ENCODE peak calls at places on chromosomes 2 and 18, in four cellular contexts. A, F, M and D are unnamed samples. For H3K36me3, the result is how much of the 10 kb centered on the place peaks cover.

GRCh38 chr18:61619783-61620182 is 273.0 kb downstream of the RNF152 start:
- DNase-seq in F (no peak), A (no peak), M (no peak), D (no peak)

GRCh38 chr2:43950383-43951008 is 45.3 kb downstream of the LRPPRC start:
- DNase-seq in A (peak), F (no peak), M (no peak), D (no peak)

GRCh38 chr18:43485565-43485964 is 208.3 kb upstream of the SYT4 start:
- DNase-seq in A (no peak), F (no peak), M (no peak), D (no peak)

GRCh38 chr2:233311241-233311926 is 3.8 kb downstream of the SAG start:
- DNase-seq in F (no peak), A (no peak), M (no peak), D (no peak)

GRCh38 chr2:216696321-216696720 is 972 bp upstream of the IGFBP5 start:
- DNase-seq in F (no peak), M (no peak), A (no peak), D (no peak)

GRCh38 chr2:100606332-100606731 is 43.5 kb downstream of the PDCL3 start:
- DNase-seq in M (no peak), F (no peak), A (no peak), D (no peak)

GRCh38 chr2:126921066-126921465 is 22.4 kb downstream of the TEX51 start:
- DNase-seq in M (no peak), A (no peak), F (no peak), D (no peak)

GRCh38 chr2:8599421-8600242 is 82.2 kb upstream of the ID2 start:
- DNase-seq in A (no peak), F (no peak), M (no peak), D (no peak)

GRCh38 chr18:26655614-26656400 is 107.5 kb upstream of the KCTD1 start:
- DNase-seq in F (peak), M (peak), A (peak), D (peak)

GRCh38 chr2:190267302-190267701 is 52.3 kb downstream of the HIBCH start:
- DNase-seq in M (no peak), F (no peak), A (peak), D (no peak)

GRCh38 chr2:88054300-88055048 is 1.1 kb downstream of the KRCC1 start:
- DNase-seq in A (no peak), F (no peak), M (no peak), D (no peak)

GRCh38 chr2:53880756-53881155 is 21.0 kb upstream of the GPR75 start:
- DNase-seq in F (no peak), A (peak), M (no peak), D (no peak)

GRCh38 chr2:160156665-160157064 is 43.4 kb downstream of the ITGB6 start:
- DNase-seq in M (no peak), A (peak), F (no peak), D (no peak)

GRCh38 chr18:75959150-75959549 is 531.6 kb upstream of the SMIM21 start:
- DNase-seq in M (no peak), F (no peak), A (no peak), D (no peak)

GRCh38 chr2:147659051-147659450 is 185.8 kb upstream of the ACVR2A start:
- DNase-seq in F (no peak), A (peak), M (no peak), D (no peak)
- TF ChIP-seq CTCF in F (no peak), A (no peak), M (no peak), D (no peak)

GRCh38 chr2:173240083-173240482 is 114.6 kb upstream of the CDCA7 start:
- DNase-seq in F (no peak), A (no peak), M (no peak), D (no peak)

GRCh38 chr2:173241643-173242042 is 113.0 kb upstream of the CDCA7 start:
- DNase-seq in A (no peak), M (no peak), F (no peak), D (no peak)

GRCh38 chr2:173235947-173236803 is 118.5 kb upstream of the CDCA7 start:
- DNase-seq in F (no peak), M (no peak), A (no peak), D (no peak)

GRCh38 chr2:173238385-173238784 is 116.3 kb upstream of the CDCA7 start:
- DNase-seq in A (no peak), M (no peak), F (no peak), D (no peak)

DNA sequence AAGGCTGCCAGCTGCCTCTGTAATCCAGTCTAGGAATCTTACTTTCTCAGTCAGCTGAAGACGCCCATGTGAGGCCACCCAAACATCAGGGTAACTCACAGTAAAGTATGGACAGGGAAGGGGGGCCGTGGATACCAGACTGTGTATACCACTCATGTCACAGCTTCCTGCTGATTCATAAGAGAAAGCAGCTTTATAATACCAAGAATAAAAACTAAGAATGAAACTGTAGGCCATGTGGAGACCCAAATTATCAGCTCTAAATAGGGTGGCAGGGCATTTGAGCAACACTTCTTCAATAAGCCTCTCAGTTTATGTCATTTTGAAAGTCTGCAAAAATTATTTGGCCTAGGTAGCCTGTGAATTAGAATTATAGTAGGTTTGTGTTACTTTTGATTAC is 115.0 kb upstream of the CDCA7 start:
- DNase-seq in M (no peak), A (peak), F (no peak), D (no peak)
- H3K27ac ChIP-seq in M (no peak), A (no peak), F (no peak), D (no peak)

GRCh38 chr2:73272270-73272669 is 12.0 kb downstream of the FBXO41 start:
- DNase-seq in M (no peak), F (no peak), A (no peak), D (no peak)
- H3K36me3 ChIP-seq in M (under half), F (under half), A (under half), D (under half)

GRCh38 chr2:193963472-193964119 is 1693.4 kb upstream of the SLC39A10 start:
- DNase-seq in F (no peak), A (no peak), M (no peak), D (no peak)
- TF ChIP-seq CTCF in F (no peak), A (no peak), M (no peak), D (no peak)